ENCODE peak calls at places on chromosomes 5 and 9, in four cellular contexts. H, I, B and S are unnamed samples.

GRCh38 chr9:32991895-32992595 is 9.4 kb downstream of the APTX start:
- DNase-seq in I (no peak), H (no peak), B (no peak), S (no peak)

GRCh38 chr5:62432618-62433064 is 20.1 kb downstream of the IPO11 start:
- DNase-seq in B (no peak), H (peak), I (no peak), S (no peak)

GRCh38 chr5:103993028-103993427 is 430.4 kb upstream of the NUDT12 start:
- DNase-seq in I (no peak), B (no peak), H (no peak), S (no peak)

GRCh38 chr5:107778651-107779050 is 107.9 kb upstream of the EFNA5 start:
- DNase-seq in I (no peak), H (no peak), B (no peak), S (no peak)

GRCh38 chr5:131209506-131210191 is 38.9 kb downstream of the LYRM7 start:
- DNase-seq in I (peak), B (peak), H (no peak), S (no peak)

GRCh38 chr9:131395027-131395744 is 1.3 kb downstream of the PRRC2B start:
- DNase-seq in B (peak), I (peak), H (peak), S (no peak)

GRCh38 chr5:101045689-101046088 is 142.6 kb upstream of the ST8SIA4 start:
- DNase-seq in H (no peak), I (no peak), B (no peak), S (no peak)

GRCh38 chr5:107618233-107618632 is 52.5 kb downstream of the EFNA5 start:
- DNase-seq in B (no peak), H (no peak), I (no peak), S (no peak)